ENCODE peak calls at places on chromosomes 5 and 9, in four cellular contexts. U is IMR-90, I is heart left ventricle, M is breast epithelium. S is an unnamed sample. For H3K36me3, the result is how much of the 10 kb centered on the place peaks cover.

GRCh38 chr5:96852769-96853168 is 23.5 kb upstream of the ERAP2 start:
- DNase-seq in M (no peak), I (no peak), U (peak), S (no peak)

GRCh38 chr9:121773954-121774714 is 122.7 kb downstream of the DAB2IP start:
- DNase-seq in M (no peak), I (peak), U (no peak), S (no peak)

GRCh38 chr5:109692852-109693251 is 3.1 kb downstream of the MAN2A1 start:
- DNase-seq in U (no peak), M (no peak), I (no peak), S (no peak)

GRCh38 chr9:16266648-16267276 is 603.7 kb downstream of the BNC2 start:
- DNase-seq in I (no peak), U (no peak), M (no peak), S (no peak)

GRCh38 chr5:124436294-124436693 is 310.1 kb downstream of the ZNF608 start:
- DNase-seq in I (no peak), U (peak), M (no peak), S (no peak)

GRCh38 chr5:180618830-180619562 is 27.7 kb upstream of the SCGB3A1 start:
- DNase-seq in I (no peak), U (peak), M (no peak), S (no peak)

GRCh38 chr5:102664946-102665345 is 90.2 kb upstream of the PAM start:
- DNase-seq in I (no peak), M (no peak), U (no peak), S (no peak)

GRCh38 chr5:138082033-138082432 is 1.8 kb upstream of the WNT8A start:
- DNase-seq in I (no peak), U (no peak), M (no peak), S (no peak)

GRCh38 chr9:112029921-112030444 is 133.4 kb downstream of the UGCG start:
- DNase-seq in U (peak), I (no peak), M (no peak), S (no peak)

GRCh38 chr5:21574429-21574828 is 1278.7 kb downstream of the CDH12 start:
- DNase-seq in I (no peak), M (no peak), U (no peak), S (no peak)

GRCh38 chr9:104907278-104907951 is 20.5 kb downstream of the ABCA1 start:
- DNase-seq in I (peak), M (no peak), U (peak), S (no peak)

GRCh38 chr5:43802119-43802518 is 199.1 kb downstream of the NNT start:
- DNase-seq in I (no peak), U (peak), M (no peak), S (no peak)

GRCh38 chr9:81113408-81114124 is 575.8 kb downstream of the TLE1 start:
- DNase-seq in U (no peak), M (no peak), I (no peak), S (no peak)

GRCh38 chr5:153565822-153566221 is 75.4 kb downstream of the GRIA1 start:
- DNase-seq in U (peak), M (no peak), I (no peak), S (no peak)

GRCh38 chr5:170473642-170474041 is 30.2 kb upstream of the KCNIP1 start:
- DNase-seq in I (no peak), U (no peak), M (no peak), S (no peak)

GRCh38 chr5:9395736-9396135 is 150.1 kb downstream of the SEMA5A start:
- DNase-seq in I (no peak), M (no peak), U (peak), S (no peak)

GRCh38 chr5:19891658-19892057 is 96.3 kb downstream of the CDH18 start:
- DNase-seq in M (no peak), U (peak), I (no peak), S (no peak)

GRCh38 chr9:84137968-84138367 is 157.4 kb downstream of the RMI1 start:
- DNase-seq in U (no peak), M (no peak), I (no peak), S (no peak)

GRCh38 chr9:127281887-127282286 is 17.3 kb downstream of the GARNL3 start:
- DNase-seq in U (no peak), M (no peak), I (no peak), S (no peak)

GRCh38 chr9:126957687-126958053 is 43.1 kb downstream of the RALGPS1 start:
- DNase-seq in I (no peak), U (peak), M (no peak), S (no peak)

GRCh38 chr5:68046445-68046844 is 169.1 kb upstream of the PIK3R1 start:
- DNase-seq in I (no peak), U (peak), M (no peak), S (no peak)

GRCh38 chr9:13388157-13388556 is 108.7 kb upstream of the MPDZ start:
- DNase-seq in I (no peak), M (no peak), U (no peak), S (no peak)

GRCh38 chr5:149489605-149490037 is 61.6 kb downstream of the CSNK1A1 start:
- DNase-seq in U (peak), I (peak), M (peak), S (no peak)

GRCh38 chr5:98927988-98928801 is 612 bp downstream of the CHD1 start:
- DNase-seq in M (peak), U (peak), I (peak), S (peak)

GRCh38 chr5:154773314-154773713 is 18.1 kb downstream of the LARP1 start:
- DNase-seq in U (no peak), M (no peak), I (no peak), S (no peak)

GRCh38 chr9:84402517-84402916 is 62.0 kb upstream of the SLC28A3 start:
- DNase-seq in I (peak), U (no peak), M (no peak), S (no peak)

GRCh38 chr5:180173198-180173544 is 35.8 kb downstream of the RASGEF1C start:
- DNase-seq in U (no peak), M (peak), I (no peak), S (no peak)

GRCh38 chr5:1176473-1177391 is 24.7 kb upstream of the SLC6A19 start:
- DNase-seq in I (peak), U (no peak), M (no peak), S (no peak)

GRCh38 chr5:177455036-177455660 is 8.5 kb downstream of the PRR7 start:
- DNase-seq in M (no peak), I (peak), U (peak), S (no peak)

GRCh38 chr9:75974006-75974766 is 83.7 kb downstream of the PCSK5 start:
- DNase-seq in M (no peak), I (no peak), U (no peak), S (no peak)

GRCh38 chr5:133531634-133532033 is 80.7 kb downstream of the FSTL4 start:
- DNase-seq in M (peak), I (peak), U (peak), S (no peak)

GRCh38 chr5:74506119-74506518 is 134.4 kb downstream of the ENC1 start:
- DNase-seq in M (no peak), U (no peak), I (no peak), S (no peak)

GRCh38 chr9:8428389-8428788 is 628.8 kb upstream of the DMAC1 start:
- DNase-seq in M (no peak), I (no peak), U (no peak), S (no peak)

GRCh38 chr9:24502548-24502947 is 43.1 kb downstream of the IZUMO3 start:
- DNase-seq in U (no peak), M (no peak), I (no peak), S (no peak)

GRCh38 chr5:38554860-38555259 is 1.6 kb downstream of the LIFR start:
- DNase-seq in I (no peak), U (no peak), M (no peak), S (no peak)

GRCh38 chr5:137622850-137623249 is 113.0 kb downstream of the KLHL3 start:
- DNase-seq in M (peak), I (peak), U (no peak), S (peak)

GRCh38 chr9:112009656-112010055 is 113.0 kb downstream of the UGCG start:
- DNase-seq in M (no peak), I (no peak), U (no peak), S (no peak)

GRCh38 chr5:59342181-59342580 is 551.3 kb downstream of the PDE4D start:
- DNase-seq in I (no peak), U (no peak), M (no peak), S (no peak)

GRCh38 chr9:73239868-73240267 is 88.2 kb downstream of the ANXA1 start:
- DNase-seq in M (no peak), U (no peak), I (no peak), S (no peak)

GRCh38 chr9:134691695-134692572 is 50.3 kb downstream of the COL5A1 start:
- DNase-seq in I (no peak), U (no peak), M (no peak), S (no peak)
- H3K36me3 ChIP-seq in I (under half), U (half or more), M (under half), S (under half)

GRCh38 chr9:113380869-113381378 is 4.1 kb upstream of the HDHD3 start:
- DNase-seq in M (no peak), U (no peak), I (no peak), S (no peak)

GRCh38 chr9:113373676-113374392 is 3.0 kb downstream of the HDHD3 start:
- DNase-seq in M (no peak), I (no peak), U (no peak), S (no peak)

GRCh38 chr9:113373255-113373654 is 3.5 kb downstream of the HDHD3 start:
- DNase-seq in U (no peak), I (no peak), M (no peak), S (no peak)

GRCh38 chr9:113375057-113376023 is 1.4 kb downstream of the HDHD3 start:
- DNase-seq in U (peak), M (no peak), I (no peak), S (no peak)

GRCh38 chr9:113376634-113377531 is at the start of gene HDHD3:
- DNase-seq in M (peak), U (peak), I (peak), S (peak)
- TF ChIP-seq POLR2A in M (peak), U (no peak), I (peak), S (no peak)

DNA sequence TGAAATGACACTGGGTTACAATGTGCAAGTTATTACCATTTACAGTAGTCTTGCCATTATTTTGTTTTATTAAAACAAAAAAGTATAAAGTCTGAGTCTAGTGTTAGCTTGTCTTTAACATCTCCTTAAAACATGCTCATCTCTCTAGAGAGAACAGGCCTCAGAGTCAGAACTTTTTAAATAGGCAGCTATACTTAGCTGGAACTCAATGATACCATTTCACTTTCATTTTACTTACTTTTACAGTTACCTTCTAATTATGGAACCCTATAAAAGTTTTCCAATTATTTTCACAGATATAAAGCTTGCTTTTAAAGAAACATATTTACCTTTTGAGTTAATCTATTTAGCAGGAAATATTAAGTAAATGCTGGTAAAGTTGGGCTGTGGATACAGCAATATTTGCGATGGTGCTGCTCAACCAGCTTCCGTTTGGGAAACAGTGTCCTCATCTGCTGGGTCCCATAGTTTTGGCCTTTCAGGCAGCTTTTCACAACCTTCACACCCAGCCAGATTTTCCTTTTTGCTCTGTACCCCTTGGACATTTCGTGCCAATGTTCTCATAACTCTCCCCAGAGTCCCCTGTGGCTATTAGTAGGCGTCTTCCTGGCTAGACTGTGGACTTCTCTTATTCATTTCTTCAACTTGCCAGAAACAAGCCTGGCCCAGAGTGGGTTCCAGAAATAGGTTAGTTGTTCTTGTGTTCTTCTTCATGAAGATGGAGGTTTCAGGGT is 36.3 kb upstream of the UBTD2 start:
- DNase-seq in I (no peak), U (no peak), M (no peak), S (no peak)
- H3K4me3 ChIP-seq in I (peak), U (no peak), M (no peak), S (no peak)

GRCh38 chr9:124932355-124932754 is 8.5 kb downstream of the GOLGA1 start:
- DNase-seq in M (no peak), I (no peak), U (no peak), S (no peak)
- H3K36me3 ChIP-seq in M (under half), I (under half), U (under half), S (under half)

GRCh38 chr9:21762064-21762463 is 40.4 kb upstream of the MTAP start:
- DNase-seq in I (no peak), M (no peak), U (no peak), S (no peak)

GRCh38 chr9:21766096-21766495 is 36.3 kb upstream of the MTAP start:
- DNase-seq in U (no peak), M (no peak), I (no peak), S (no peak)

GRCh38 chr9:21761309-21761901 is 41.0 kb upstream of the MTAP start:
- DNase-seq in I (no peak), M (no peak), U (no peak), S (no peak)

GRCh38 chr9:21764736-21765245 is 37.6 kb upstream of the MTAP start:
- DNase-seq in I (no peak), M (no peak), U (no peak), S (no peak)
- TF ChIP-seq POLR2A in I (no peak), M (no peak), U (no peak), S (no peak)

DNA sequence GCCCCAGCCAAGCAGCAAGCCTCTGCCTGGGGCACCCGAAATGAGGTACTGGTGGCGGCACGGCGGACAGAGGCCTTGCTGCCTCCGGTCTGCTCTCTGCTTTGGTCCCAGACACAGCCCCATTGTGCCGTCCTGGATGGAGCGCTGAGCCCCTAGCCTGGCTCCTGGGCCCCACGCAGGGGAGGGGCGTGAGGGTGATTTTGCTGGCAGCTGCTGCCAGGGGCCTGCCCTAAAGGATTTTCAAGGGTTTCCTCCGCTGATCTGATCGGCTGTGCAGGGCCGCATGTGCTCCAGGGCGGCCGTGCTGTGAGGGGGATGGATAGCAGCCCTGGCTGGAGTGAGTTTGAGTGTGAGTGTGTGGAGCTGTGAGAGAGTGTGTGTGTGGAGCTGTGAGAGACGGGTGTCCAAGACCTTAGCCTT is 1.3 kb downstream of the GPSM1 start:
- DNase-seq in M (no peak), I (no peak), U (peak), S (no peak)
- H3K4me3 ChIP-seq in M (peak), I (peak), U (peak), S (peak)

DNA sequence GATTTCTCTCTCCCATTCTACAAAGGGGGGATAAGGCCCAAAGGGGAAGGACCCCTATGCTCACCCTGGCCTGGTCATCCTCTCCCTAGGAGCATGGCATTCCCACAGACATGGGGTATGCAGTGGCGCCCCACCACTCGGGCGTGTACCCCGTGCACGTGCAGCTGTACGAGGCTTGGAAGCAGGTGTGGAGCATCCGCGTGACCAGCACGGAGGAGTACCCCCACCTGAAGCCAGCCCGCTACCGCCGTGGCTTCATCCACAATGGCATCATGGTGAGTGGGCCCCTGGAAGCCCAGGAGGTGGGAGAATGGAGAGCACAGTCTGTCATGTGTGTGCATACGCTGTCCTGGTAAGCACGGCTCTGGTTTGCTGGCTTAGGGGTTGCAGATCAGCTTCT is 27.7 kb downstream of the NDST1 start:
- DNase-seq in I (no peak), M (no peak), U (no peak), S (no peak)
- H3K36me3 ChIP-seq in I (under half), M (under half), U (half or more), S (under half)

GRCh38 chr9:14910178-14910805 is at the start of gene FREM1:
- DNase-seq in M (no peak), I (peak), U (no peak), S (no peak)
- TF ChIP-seq POLR2A in M (no peak), I (no peak), U (no peak), S (no peak)

DNA sequence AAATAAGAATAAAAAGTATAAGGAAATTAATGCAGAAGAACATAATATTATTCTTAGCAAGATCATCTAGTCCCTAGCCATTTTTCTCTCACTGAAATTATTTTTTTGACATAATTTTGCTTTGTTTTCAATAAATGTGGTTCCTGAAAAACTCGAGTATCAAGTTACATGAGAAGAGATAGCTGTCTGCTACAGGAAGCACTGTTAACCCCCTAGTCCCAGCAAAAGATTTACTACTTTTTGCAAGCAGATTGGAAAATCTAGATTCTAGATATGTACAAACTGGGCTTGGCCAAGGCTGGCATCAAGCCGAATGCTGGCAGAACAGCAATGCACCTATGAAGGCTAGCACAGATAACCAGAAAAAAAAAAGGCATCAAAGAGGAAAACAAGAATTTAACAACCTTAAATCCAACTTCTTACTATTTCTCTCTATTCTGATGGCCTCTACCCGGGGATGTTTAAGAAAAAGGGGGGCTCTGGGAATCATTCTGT is 21.9 kb upstream of the ISCA1 start:
- DNase-seq in M (no peak), I (no peak), U (no peak), S (no peak)
- H3K4me3 ChIP-seq in M (no peak), I (no peak), U (no peak), S (no peak)

GRCh38 chr5:134763221-134763620 is 4.6 kb downstream of the DDX46 start:
- DNase-seq in I (no peak), U (no peak), M (no peak), S (no peak)

DNA sequence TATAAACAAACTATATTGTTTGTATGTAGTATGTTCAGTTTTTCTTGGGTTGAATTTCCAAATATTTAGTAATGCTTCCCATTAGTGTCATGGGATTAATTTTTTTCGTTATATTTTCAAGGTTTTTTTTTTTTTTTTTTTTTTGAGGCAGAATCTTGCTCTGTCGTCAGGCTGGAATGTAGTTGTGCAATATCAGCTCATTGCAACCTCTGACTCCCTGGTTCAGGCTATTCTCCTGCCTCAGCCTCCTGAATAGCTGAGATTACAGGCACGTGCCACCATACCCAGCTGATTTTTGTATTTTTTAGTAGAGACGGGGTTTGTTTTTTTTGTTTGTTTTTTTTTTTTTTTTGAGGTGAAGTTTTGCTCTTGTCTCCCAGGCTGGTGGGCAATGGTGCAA is 10.6 kb downstream of the DDX46 start:
- DNase-seq in M (no peak), U (peak), I (no peak), S (no peak)
- H3K36me3 ChIP-seq in M (under half), U (under half), I (under half), S (half or more)

S was measured in esophagus squamous epithelium.